ENCODE peak calls at places on chromosomes 12 and 14, in seven cellular contexts. Q, L, W, F, H, A and O are unnamed samples.

GRCh38 chr12:1003600-1004271 is 12.7 kb downstream of the ERC1 start:
- DNase-seq in W (no peak), Q (no peak), A (no peak), H (no peak), F (no peak), L (no peak), O (no peak)

GRCh38 chr12:63294327-63294632 is 143.3 kb upstream of the AVPR1A start:
- DNase-seq in A (peak), W (no peak), L (no peak), Q (peak), H (peak), F (no peak), O (no peak)

GRCh38 chr12:10959777-10960176 is 20.7 kb upstream of the TAS2R14 start:
- DNase-seq in H (peak), Q (no peak), W (no peak), L (no peak), A (no peak), F (no peak), O (no peak)

GRCh38 chr14:70700955-70701354 is 59.2 kb downstream of the TTC9 start:
- DNase-seq in H (no peak), L (no peak), W (no peak), A (no peak), Q (no peak), F (no peak), O (no peak)

GRCh38 chr12:100857971-100858370 is 63.4 kb downstream of the ANO4 start:
- DNase-seq in Q (no peak), F (no peak), H (no peak), L (no peak), A (peak), W (no peak), O (no peak)

GRCh38 chr12:113723631-113724030 is 242.5 kb downstream of the RBM19 start:
- DNase-seq in L (no peak), A (no peak), F (no peak), Q (no peak), W (no peak), H (no peak), O (no peak)

GRCh38 chr14:67162390-67162789 is 26.9 kb upstream of the GARIN2 start:
- DNase-seq in Q (no peak), W (no peak), A (no peak), H (no peak), L (no peak), F (no peak), O (no peak)

GRCh38 chr12:99110866-99111265 is 465.8 kb downstream of the APAF1 start:
- DNase-seq in F (no peak), L (no peak), W (no peak), H (no peak), Q (no peak), A (no peak), O (no peak)

GRCh38 chr12:127422935-127423585 is 843.9 kb upstream of the TMEM132C start:
- DNase-seq in F (no peak), A (no peak), L (no peak), H (no peak), Q (no peak), W (no peak), O (no peak)

GRCh38 chr14:106134901-106135300 is 608.5 kb downstream of the TMEM121 start:
- DNase-seq in H (no peak), Q (no peak), F (no peak), L (no peak), W (no peak), A (no peak), O (no peak)

GRCh38 chr14:22428681-22429315 is 160.2 kb downstream of the DAD1 start:
- DNase-seq in Q (no peak), H (no peak), A (peak), L (no peak), F (no peak), W (no peak), O (no peak)

GRCh38 chr12:3135522-3136461 is 58.6 kb downstream of the TSPAN9 start:
- DNase-seq in A (peak), Q (peak), W (no peak), F (no peak), H (peak), L (no peak), O (peak)

GRCh38 chr14:106872619-106873446 is 1346.5 kb downstream of the TMEM121 start:
- DNase-seq in A (no peak), Q (no peak), L (no peak), F (peak), W (no peak), H (peak), O (peak)

GRCh38 chr14:97456958-97457357 is 659.8 kb downstream of the VRK1 start:
- DNase-seq in H (no peak), L (no peak), W (no peak), Q (no peak), F (no peak), A (no peak), O (no peak)

GRCh38 chr14:42214981-42215491 is 608.4 kb downstream of the LRFN5 start:
- DNase-seq in Q (no peak), A (peak), W (no peak), H (peak), L (no peak), F (no peak), O (no peak)

GRCh38 chr12:16330554-16330953 is 16.9 kb upstream of the MGST1 start:
- DNase-seq in Q (no peak), H (no peak), F (no peak), A (no peak), W (no peak), L (no peak), O (no peak)

GRCh38 chr12:76109879-76110278 is 25.4 kb upstream of the NAP1L1 start:
- DNase-seq in A (no peak), L (no peak), Q (no peak), F (no peak), W (no peak), H (no peak), O (no peak)

GRCh38 chr12:867905-868304 is 81.6 kb downstream of the RAD52 start:
- DNase-seq in W (no peak), A (no peak), Q (no peak), H (peak), L (no peak), F (no peak), O (no peak)

GRCh38 chr14:69268763-69269162 is 8.8 kb downstream of the GALNT16 start:
- DNase-seq in W (no peak), Q (no peak), L (no peak), H (no peak), A (peak), F (no peak), O (no peak)

GRCh38 chr14:29668201-29668600 is 259.4 kb downstream of the PRKD1 start:
- DNase-seq in W (no peak), H (no peak), F (no peak), Q (no peak), L (no peak), A (no peak), O (no peak)

GRCh38 chr14:85366226-85366625 is 163.7 kb upstream of the FLRT2 start:
- DNase-seq in A (no peak), Q (no peak), H (no peak), F (no peak), W (no peak), L (no peak), O (no peak)

GRCh38 chr12:93720559-93720958 is 43.4 kb downstream of the CRADD start:
- DNase-seq in F (no peak), A (no peak), W (no peak), Q (no peak), L (no peak), H (no peak), O (no peak)

GRCh38 chr12:62843714-62844113 is 91.2 kb downstream of the PPM1H start:
- DNase-seq in H (no peak), A (no peak), Q (no peak), W (no peak), L (no peak), F (no peak), O (no peak)

GRCh38 chr14:63840981-63841380 is 11.8 kb upstream of the SYNE2 start:
- DNase-seq in A (no peak), F (peak), W (no peak), H (no peak), L (peak), Q (no peak), O (peak)

GRCh38 chr12:14948672-14949071 is 10.3 kb upstream of the ERP27 start:
- DNase-seq in W (no peak), H (peak), F (no peak), Q (peak), L (no peak), A (peak), O (peak)

GRCh38 chr14:90714811-90715210 is 101.4 kb downstream of the TTC7B start:
- DNase-seq in W (no peak), H (no peak), A (peak), Q (no peak), F (no peak), L (no peak), O (no peak)

GRCh38 chr12:121783771-121784170 is 9.7 kb downstream of the RHOF start:
- DNase-seq in H (peak), L (no peak), A (no peak), W (no peak), Q (no peak), F (no peak), O (peak)

GRCh38 chr14:104881369-104881979 is 16.4 kb downstream of the CEP170B start:
- DNase-seq in F (no peak), L (peak), W (no peak), Q (no peak), A (no peak), H (no peak), O (no peak)

GRCh38 chr12:11170810-11171144 is 217 bp upstream of the SMIM10L1 start:
- DNase-seq in H (no peak), W (no peak), A (no peak), L (no peak), F (no peak), Q (no peak), O (no peak)

GRCh38 chr14:104678346-104678745 is 11.1 kb upstream of the INF2 start:
- DNase-seq in A (peak), Q (no peak), L (peak), W (no peak), H (no peak), F (no peak), O (no peak)

GRCh38 chr12:89597210-89597609 is 71.4 kb upstream of the POC1B start:
- DNase-seq in L (no peak), A (no peak), Q (no peak), F (no peak), H (no peak), W (no peak), O (no peak)

GRCh38 chr14:94897583-94897982 is 127.7 kb upstream of the GSC start:
- DNase-seq in H (no peak), F (no peak), L (no peak), A (no peak), W (no peak), Q (no peak), O (no peak)

GRCh38 chr14:38593477-38593876 is 337.6 kb upstream of the CLEC14A start:
- DNase-seq in L (no peak), W (no peak), F (no peak), H (no peak), Q (no peak), A (no peak), O (no peak)

GRCh38 chr12:97404549-97404948 is 58.1 kb upstream of the RMST start:
- DNase-seq in H (peak), F (peak), Q (peak), L (no peak), A (peak), W (no peak), O (no peak)

GRCh38 chr12:32102234-32102633 is 4.4 kb upstream of the BICD1 start:
- DNase-seq in W (no peak), Q (no peak), L (no peak), F (no peak), H (no peak), A (no peak), O (no peak)

GRCh38 chr14:102464846-102465341 is 44.7 kb downstream of the ANKRD9 start:
- DNase-seq in L (no peak), H (no peak), Q (no peak), W (no peak), F (peak), A (no peak), O (peak)

GRCh38 chr12:118371354-118372282 is 1.1 kb downstream of the TAOK3 start:
- DNase-seq in Q (peak), L (peak), H (peak), W (no peak), F (no peak), A (no peak), O (peak)
- H3K27ac ChIP-seq in Q (no peak), L (peak), H (peak), W (peak), F (peak), A (peak), O (peak)

DNA sequence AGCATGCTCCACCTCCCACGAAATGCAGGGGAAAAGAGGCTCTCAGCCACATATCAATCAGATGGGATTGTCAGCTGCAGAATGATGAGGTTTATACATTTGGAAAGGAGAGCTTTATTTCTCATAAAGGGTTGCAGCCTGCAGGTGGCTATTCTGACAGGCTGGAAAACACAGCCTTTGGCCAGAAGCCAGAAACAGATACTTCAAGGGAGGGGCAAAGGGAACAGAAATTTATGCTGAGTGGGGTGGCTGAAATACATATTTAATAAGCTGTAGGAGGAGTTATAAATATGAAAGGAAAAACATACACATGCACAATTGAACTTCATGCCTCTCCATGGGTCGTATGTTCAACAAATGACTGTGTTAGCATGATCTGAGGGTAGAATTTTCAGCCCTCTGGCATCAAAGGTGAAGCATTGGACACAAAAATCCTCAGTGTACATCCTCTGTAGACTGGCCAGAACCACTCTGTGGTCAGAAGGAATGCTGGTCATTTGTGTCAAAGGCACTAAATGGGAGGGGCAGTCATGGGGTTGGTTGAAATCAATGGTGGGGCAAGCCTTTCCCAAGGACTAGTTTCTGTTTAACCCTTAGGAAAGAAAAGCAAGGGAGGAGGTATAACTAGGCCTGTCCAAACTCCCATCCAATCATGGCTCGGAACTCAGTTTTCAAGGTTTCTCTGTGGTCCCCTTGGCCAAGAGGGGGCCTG is 62.4 kb downstream of the TMX1 start:
- DNase-seq in F (no peak), H (no peak), W (no peak), Q (no peak), A (no peak), L (no peak), O (no peak)
- TF ChIP-seq CTCF in F (no peak), H (no peak), W (no peak), Q (no peak), A (no peak), L (no peak), O (no peak)

GRCh38 chr12:4297617-4298016 is 23.4 kb upstream of the TIGAR start:
- DNase-seq in L (no peak), A (no peak), F (no peak), Q (no peak), W (no peak), H (no peak), O (no peak)
- TF ChIP-seq POLR2A in L (no peak), A (no peak), F (no peak), Q (no peak), W (no peak), H (no peak), O (no peak)

GRCh38 chr12:58871557-58871956 is 48.7 kb downstream of the LRIG3 start:
- DNase-seq in W (no peak), A (no peak), Q (no peak), F (no peak), H (no peak), L (no peak), O (no peak)
- H3K27ac ChIP-seq in W (peak), A (no peak), Q (no peak), F (no peak), H (no peak), L (no peak), O (no peak)

DNA sequence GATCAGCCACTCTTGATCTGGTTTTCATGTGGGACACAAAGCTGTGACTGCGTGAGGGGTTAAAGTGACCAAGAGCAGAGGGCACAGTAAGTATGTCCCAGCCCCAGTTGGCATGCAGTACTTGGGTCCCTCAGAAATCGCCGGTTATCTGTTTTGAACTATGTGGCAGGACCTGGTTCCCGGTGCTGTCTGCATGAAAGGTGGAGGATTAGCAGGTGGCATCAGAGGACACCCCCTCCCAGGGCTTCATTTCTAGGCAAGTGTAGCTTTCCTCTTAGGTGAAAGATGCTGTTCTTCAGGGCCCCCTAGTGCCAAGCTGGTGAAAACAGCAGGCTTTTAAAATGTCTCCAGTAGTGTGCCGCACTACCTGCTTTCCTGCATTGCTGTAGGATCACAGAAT is 57.1 kb downstream of the ATG14 start:
- DNase-seq in L (peak), W (no peak), Q (peak), A (peak), F (peak), H (peak), O (peak)
- TF ChIP-seq CTCF in L (peak), W (peak), Q (peak), A (peak), F (peak), H (peak), O (peak)

DNA sequence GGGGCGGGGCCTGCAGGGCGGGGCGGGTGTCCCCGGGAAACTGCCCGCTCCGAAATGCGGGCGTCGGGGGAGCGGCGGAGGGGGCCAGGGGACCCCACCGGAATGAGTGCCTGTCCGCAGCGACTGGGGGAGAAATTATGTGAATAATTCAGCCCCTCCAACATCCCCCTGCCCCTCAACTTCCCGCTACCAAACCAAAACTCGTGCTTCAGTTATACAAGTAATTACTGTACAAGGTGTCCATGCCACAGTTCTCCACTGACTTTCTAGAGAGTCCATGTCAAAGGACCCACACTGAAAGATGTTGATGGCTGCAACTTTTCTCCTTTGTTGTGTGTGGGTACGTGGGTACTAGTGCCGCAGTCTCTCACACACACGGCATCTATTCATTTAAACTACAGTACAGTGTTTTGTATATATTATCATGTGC is 407 bp upstream of the CDK17 start:
- DNase-seq in W (no peak), F (no peak), A (peak), H (peak), L (no peak), Q (no peak), O (no peak)
- TF ChIP-seq POLR2A in W (no peak), F (no peak), A (no peak), H (peak), L (no peak), Q (no peak), O (no peak)

DNA sequence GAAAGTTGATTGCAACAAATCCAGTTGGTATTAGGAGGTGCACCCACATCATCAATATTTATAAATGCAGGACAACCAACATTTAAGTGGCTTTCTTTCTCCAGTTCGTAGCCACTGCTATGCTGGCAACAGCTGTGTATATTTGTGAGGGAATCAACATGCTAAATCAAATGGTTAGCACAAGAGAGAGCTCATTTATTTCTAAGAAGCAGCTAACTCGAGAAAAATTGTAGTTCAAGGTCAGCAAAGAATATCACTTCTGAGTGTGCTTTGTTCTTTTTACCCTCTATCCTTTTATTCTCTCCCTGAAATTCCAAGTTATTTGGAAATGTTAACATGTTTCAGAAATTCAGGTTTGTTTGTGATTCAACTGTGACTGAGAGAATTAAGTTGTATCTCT is 137.3 kb downstream of the NAV3 start:
- DNase-seq in F (no peak), W (no peak), H (no peak), A (no peak), Q (no peak), L (no peak), O (no peak)
- H3K27ac ChIP-seq in F (no peak), W (no peak), H (no peak), A (no peak), Q (no peak), L (no peak), O (no peak)

DNA sequence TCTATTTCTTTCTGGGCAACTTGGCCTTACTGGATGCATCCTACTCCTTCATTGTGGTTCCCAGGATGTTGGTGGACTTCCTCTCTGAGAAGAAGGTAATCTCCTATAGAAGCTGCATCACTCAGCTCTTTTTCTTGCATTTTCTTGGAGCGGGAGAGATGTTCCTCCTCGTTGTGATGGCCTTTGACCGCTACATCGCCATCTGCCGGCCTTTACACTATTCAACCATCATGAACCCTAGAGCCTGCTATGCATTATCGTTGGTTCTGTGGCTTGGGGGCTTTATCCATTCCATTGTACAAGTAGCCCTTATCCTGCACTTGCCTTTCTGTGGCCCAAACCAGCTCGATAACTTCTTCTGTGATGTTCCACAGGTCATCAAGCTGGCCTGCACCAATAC is 5.3 kb downstream of the OR4N5 start:
- DNase-seq in H (peak), A (no peak), L (no peak), W (no peak), Q (no peak), F (no peak), O (no peak)
- TF ChIP-seq CTCF in H (no peak), A (no peak), L (no peak), W (no peak), Q (no peak), F (no peak), O (no peak)